ENCODE peak calls at places on chromosomes 12 and 14, in five cellular contexts. M is activated CD4-positive, alpha-beta memory T cell treated with anti-CD3 and anti-CD28 coated beads, Interleukin-2, amount 10 ng/mL, durations not matched to agents 7 days and 5 days; D is stimulated activated CD4-positive, alpha-beta T cell treated with anti-CD3 and anti-CD28 coated beads, Interleukin-12 subunit alpha, Interleukin-12 subunit beta, amount 100 ng/mL, for 4 hours; B is astrocyte of the spinal cord; G is brain pericyte. S is an unnamed sample.

GRCh38 chr12:84913151-84913550 is 552 bp upstream of the SLC6A15 start:
- DNase-seq in M (no peak), D (no peak), B (peak), G (no peak), S (no peak)

GRCh38 chr14:63713765-63714164 is 14.1 kb downstream of the SGPP1 start:
- DNase-seq in M (no peak), D (no peak), B (peak), G (no peak), S (no peak)

GRCh38 chr12:40375076-40375475 is 150.3 kb downstream of the LRRK2 start:
- DNase-seq in M (no peak), D (no peak), B (no peak), G (no peak), S (no peak)

GRCh38 chr12:42741771-42742510 is 152.4 kb upstream of the PRICKLE1 start:
- DNase-seq in M (no peak), D (no peak), B (peak), G (no peak), S (no peak)

GRCh38 chr12:132923356-132923909 is 32.7 kb downstream of the ZNF605 start:
- DNase-seq in M (no peak), D (no peak), B (no peak), G (no peak), S (no peak)

GRCh38 chr12:1504304-1505150 is 89.9 kb downstream of the FBXL14 start:
- DNase-seq in M (no peak), D (no peak), B (no peak), G (no peak), S (no peak)

GRCh38 chr12:102638777-102639176 is 158.4 kb upstream of the IGF1 start:
- DNase-seq in M (no peak), D (no peak), B (peak), G (no peak), S (no peak)

GRCh38 chr12:71277866-71278265 is 120.1 kb upstream of the TSPAN8 start:
- DNase-seq in M (no peak), D (no peak), B (no peak), G (no peak), S (no peak)

GRCh38 chr14:99127651-99128167 is 144.3 kb downstream of the BCL11B start:
- DNase-seq in M (no peak), D (no peak), B (peak), G (no peak), S (no peak)

GRCh38 chr12:106049546-106049945 is 89.2 kb downstream of the NUAK1 start:
- DNase-seq in M (no peak), D (no peak), B (no peak), G (no peak), S (no peak)

GRCh38 chr14:106308839-106309389 is 782.5 kb downstream of the TMEM121 start:
- DNase-seq in M (peak), D (peak), B (no peak), G (no peak), S (peak)

GRCh38 chr12:106093246-106093645 is 45.5 kb downstream of the NUAK1 start:
- DNase-seq in M (no peak), D (no peak), B (peak), G (peak), S (no peak)

GRCh38 chr14:36317650-36318049 is 2.8 kb downstream of the MBIP start:
- DNase-seq in M (no peak), D (no peak), B (no peak), G (no peak), S (no peak)

GRCh38 chr12:64864319-64864718 is 39.9 kb downstream of the TBC1D30 start:
- DNase-seq in M (no peak), D (no peak), B (no peak), G (no peak), S (no peak)

GRCh38 chr14:23951590-23952143 is 1.9 kb upstream of the DHRS4 start:
- DNase-seq in M (no peak), D (no peak), B (no peak), G (no peak), S (no peak)

GRCh38 chr12:43112101-43112661 is 439.8 kb downstream of the ADAMTS20 start:
- DNase-seq in M (no peak), D (no peak), B (no peak), G (no peak), S (no peak)

GRCh38 chr12:91986084-91986483 is 159.6 kb downstream of the BTG1 start:
- DNase-seq in M (no peak), D (no peak), B (no peak), G (no peak), S (no peak)

GRCh38 chr14:104383088-104383805 is 196.3 kb upstream of the C14orf180 start:
- DNase-seq in M (no peak), D (no peak), B (no peak), G (no peak), S (no peak)

GRCh38 chr14:100045687-100046344 is 19.4 kb upstream of the EVL start:
- DNase-seq in M (no peak), D (no peak), B (no peak), G (no peak), S (no peak)

GRCh38 chr12:106288510-106289195 is 13.9 kb upstream of the TCP11L2 start:
- DNase-seq in M (no peak), D (no peak), B (peak), G (no peak), S (no peak)

GRCh38 chr12:3215410-3215975 is 138.3 kb downstream of the TSPAN9 start:
- DNase-seq in M (no peak), D (no peak), B (no peak), G (no peak), S (no peak)

GRCh38 chr14:49999216-49999761 is 106.4 kb downstream of the ARF6 start:
- DNase-seq in M (peak), D (peak), B (peak), G (no peak), S (peak)

GRCh38 chr14:28294834-28295440 is 471.6 kb upstream of the FOXG1 start:
- DNase-seq in M (no peak), D (no peak), B (peak), G (no peak), S (no peak)

GRCh38 chr12:53652366-53652765 is 23.5 kb downstream of the ATP5MC2 start:
- DNase-seq in M (no peak), D (no peak), B (peak), G (no peak), S (no peak)

GRCh38 chr14:101808020-101808641 is 46.6 kb downstream of the PPP2R5C start:
- DNase-seq in M (no peak), D (no peak), B (no peak), G (no peak), S (no peak)

S was measured in stimulated activated naive B cell treated with anti-CD40 and anti-IgM and Interleukin-4, amounts not matched to agents 10 μg/mL and 1 μg/mL and 100 μg/mL, for 72 hours.